ENCODE peak calls at places on chromosome 3, in eight cellular contexts. T, A, G, N, O, D, W and J are unnamed samples.

GRCh38 chr3:160103397-160103796 is 114.8 kb downstream of the IL12A start:
- DNase-seq in T (no peak), A (no peak), G (no peak), N (no peak), O (no peak), D (no peak), W (no peak), J (no peak)

GRCh38 chr3:39290255-39290654 is 10.4 kb upstream of the CX3CR1 start:
- DNase-seq in T (no peak), A (no peak), G (no peak), N (no peak), O (no peak), D (no peak), W (no peak), J (no peak)

GRCh38 chr3:184335661-184336483 is 1.5 kb upstream of the FAM131A start:
- DNase-seq in T (peak), A (peak), G (peak), N (peak), O (peak), D (peak), W (peak), J (peak)

GRCh38 chr3:123375014-123375940 is 73.6 kb downstream of the ADCY5 start:
- DNase-seq in T (no peak), A (no peak), G (no peak), N (no peak), O (no peak), D (no peak), W (no peak), J (peak)

GRCh38 chr3:152039887-152040286 is 166.4 kb downstream of the SUCNR1 start:
- DNase-seq in T (peak), A (no peak), G (no peak), N (no peak), O (no peak), D (no peak), W (no peak), J (no peak)

GRCh38 chr3:5811051-5811450 is 623.5 kb downstream of the EDEM1 start:
- DNase-seq in T (no peak), A (no peak), G (no peak), N (no peak), O (no peak), D (no peak), W (no peak), J (no peak)

GRCh38 chr3:36796896-36797295 is 32.5 kb upstream of the DCLK3 start:
- DNase-seq in T (no peak), A (no peak), G (no peak), N (no peak), O (no peak), D (no peak), W (no peak), J (no peak)

GRCh38 chr3:66019896-66020295 is 18.8 kb downstream of the MAGI1 start:
- DNase-seq in T (no peak), A (no peak), G (no peak), N (no peak), O (no peak), D (no peak), W (no peak), J (no peak)

GRCh38 chr3:50254577-50255250 is 14.2 kb upstream of the SEMA3B start:
- DNase-seq in T (no peak), A (no peak), G (no peak), N (no peak), O (no peak), D (no peak), W (no peak), J (no peak)

GRCh38 chr3:43531835-43532234 is 90.0 kb downstream of the ANO10 start:
- DNase-seq in T (no peak), A (no peak), G (no peak), N (peak), O (peak), D (no peak), W (no peak), J (no peak)

GRCh38 chr3:135784557-135784956 is 181.0 kb upstream of the PPP2R3A start:
- DNase-seq in T (no peak), A (no peak), G (no peak), N (no peak), O (no peak), D (no peak), W (no peak), J (no peak)

GRCh38 chr3:71191031-71191482 is 392.5 kb downstream of the FOXP1 start:
- DNase-seq in T (no peak), A (no peak), G (peak), N (no peak), O (no peak), D (peak), W (no peak), J (no peak)